ENCODE peak calls at places on chromosome 16, in five cellular contexts. X is activated gamma-delta T cell treated with Interleukin-2 at 50 U/mL for 16 hours, O is HS-5, A is left cardiac atrium, Q is mucosa of gallbladder. U is an unnamed sample.

GRCh38 chr16:47694543-47694942 is 233.4 kb downstream of the PHKB start:
- DNase-seq in X (no peak), O (no peak), A (no peak), Q (no peak), U (no peak)

GRCh38 chr16:87628940-87629339 is 26.6 kb downstream of the JPH3 start:
- DNase-seq in X (no peak), O (no peak), A (no peak), Q (no peak), U (no peak)

GRCh38 chr16:57289391-57290257 is 5.2 kb upstream of the PLLP start:
- DNase-seq in X (no peak), O (no peak), A (peak), Q (no peak), U (no peak)

GRCh38 chr16:4377573-4378146 is 6.0 kb downstream of the VASN start:
- DNase-seq in X (no peak), O (no peak), A (peak), Q (no peak), U (no peak)

GRCh38 chr16:75043175-75043937 is 44.5 kb downstream of the ZNRF1 start:
- DNase-seq in X (no peak), O (no peak), A (no peak), Q (no peak), U (no peak)

GRCh38 chr16:24539850-24540484 is 601 bp downstream of the RBBP6 start:
- DNase-seq in X (peak), O (no peak), A (peak), Q (peak), U (no peak)

GRCh38 chr16:2156025-2156848 is 655 bp downstream of the TRAF7 start:
- DNase-seq in X (no peak), O (no peak), A (no peak), Q (no peak), U (no peak)

GRCh38 chr16:4734730-4735575 is 616 bp downstream of the DNAAF8 start:
- DNase-seq in X (peak), O (peak), A (peak), Q (peak), U (peak)

GRCh38 chr16:21704733-21705132 is 41.0 kb downstream of the OTOA start:
- DNase-seq in X (no peak), O (no peak), A (no peak), Q (no peak), U (no peak)